ENCODE peak calls at places on chromosomes 6 and 20, in six cellular contexts. K is HCT116, R is prostate gland, H is foreskin fibroblast, A is A549, F is NT2/D1. J is an unnamed sample.

GRCh38 chr20:49283176-49283702 is 5.4 kb upstream of the ZNFX1 start:
- DNase-seq in K (no peak), R (no peak), H (no peak), A (no peak), F (no peak), J (no peak)

GRCh38 chr20:9535457-9535856 is 21.1 kb downstream of the LAMP5 start:
- DNase-seq in K (no peak), R (no peak), H (no peak), A (no peak), F (no peak), J (no peak)

GRCh38 chr6:130783416-130784107 is 43.6 kb upstream of the SMLR1 start:
- DNase-seq in K (no peak), R (no peak), H (no peak), A (no peak), F (no peak), J (no peak)

GRCh38 chr20:30286157-30286556 is 971.3 kb upstream of the DEFB115 start:
- DNase-seq in K (no peak), R (no peak), H (no peak), A (no peak), F (no peak), J (no peak)

GRCh38 chr6:137171053-137171374 is 2.4 kb downstream of the IL22RA2 start:
- DNase-seq in K (no peak), R (no peak), H (no peak), A (no peak), F (no peak), J (no peak)

GRCh38 chr6:85537055-85537494 is 56.6 kb downstream of the SNX14 start:
- DNase-seq in K (no peak), R (no peak), H (peak; percentile 16), A (no peak), F (no peak), J (peak; percentile 3)

GRCh38 chr6:170295519-170296422 is 4.9 kb upstream of the DLL1 start:
- DNase-seq in K (no peak), R (peak; percentile 41), H (no peak), A (no peak), F (peak; percentile 77), J (no peak)

GRCh38 chr20:64256282-64256947 is 867 bp downstream of the PCMTD2 start:
- DNase-seq in K (no peak), R (no peak), H (no peak), A (no peak), F (no peak), J (no peak)

GRCh38 chr6:72689107-72689954 is 67.5 kb downstream of the KCNQ5 start:
- DNase-seq in K (no peak), R (no peak), H (no peak), A (no peak), F (no peak), J (no peak)

GRCh38 chr6:136647363-136647763 is 97.1 kb upstream of the MAP7 start:
- DNase-seq in K (no peak), R (no peak), H (peak; percentile 76), A (no peak), F (no peak), J (peak; percentile 10)

GRCh38 chr6:44034391-44034861 is 92.8 kb downstream of the MRPL14 start:
- DNase-seq in K (no peak), R (no peak), H (no peak), A (no peak), F (no peak), J (no peak)

GRCh38 chr6:27605401-27606342 is 132.8 kb upstream of the ZNF184 start:
- DNase-seq in K (peak; percentile 85), R (no peak), H (peak; percentile 67), A (no peak), F (peak; percentile 76), J (no peak)

GRCh38 chr6:21587925-21588811 is 5.4 kb upstream of the SOX4 start:
- DNase-seq in K (peak; percentile 44), R (peak; percentile 61), H (peak; percentile 44), A (peak; percentile 24), F (no peak), J (no peak)

GRCh38 chr6:100455230-100456124 is 9.2 kb downstream of the SIM1 start:
- DNase-seq in K (no peak), R (no peak), H (no peak), A (no peak), F (no peak), J (no peak)

GRCh38 chr6:16332175-16332542 is 93.8 kb downstream of the GMPR start:
- DNase-seq in K (no peak), R (peak; percentile 83), H (peak; percentile 62), A (peak; percentile 59), F (peak; percentile 77), J (peak; percentile 55)

GRCh38 chr6:37794825-37795224 is 24.7 kb upstream of the ZFAND3 start:
- DNase-seq in K (no peak), R (no peak), H (peak; percentile 66), A (no peak), F (no peak), J (no peak)

GRCh38 chr20:53175135-53175780 is 203.1 kb downstream of the TSHZ2 start:
- DNase-seq in K (no peak), R (no peak), H (no peak), A (no peak), F (no peak), J (no peak)

GRCh38 chr6:137892271-137892708 is 25.2 kb downstream of the TNFAIP3 start:
- DNase-seq in K (no peak), R (no peak), H (peak; percentile 88), A (no peak), F (no peak), J (no peak)

GRCh38 chr6:82088978-82089855 is 158.3 kb downstream of the IBTK start:
- DNase-seq in K (no peak), R (no peak), H (no peak), A (no peak), F (no peak), J (no peak)

GRCh38 chr6:30615219-30615957 is 1.7 kb downstream of the PPP1R10 start:
- DNase-seq in K (peak; percentile 75), R (peak; percentile 50), H (peak; percentile 68), A (no peak), F (peak; percentile 74), J (peak; percentile 78)

GRCh38 chr6:71481801-71482200 is 193.2 kb downstream of the OGFRL1 start:
- DNase-seq in K (no peak), R (no peak), H (no peak), A (no peak), F (no peak), J (no peak)

GRCh38 chr6:71480577-71480976 is 192.0 kb downstream of the OGFRL1 start:
- DNase-seq in K (no peak), R (no peak), H (no peak), A (no peak), F (no peak), J (no peak)

GRCh38 chr6:71478834-71479541 is 190.4 kb downstream of the OGFRL1 start:
- DNase-seq in K (no peak), R (no peak), H (peak; percentile 88), A (no peak), F (peak; percentile 23), J (no peak)

GRCh38 chr6:71482742-71483141 is 194.1 kb downstream of the OGFRL1 start:
- DNase-seq in K (no peak), R (no peak), H (no peak), A (no peak), F (no peak), J (no peak)

DNA sequence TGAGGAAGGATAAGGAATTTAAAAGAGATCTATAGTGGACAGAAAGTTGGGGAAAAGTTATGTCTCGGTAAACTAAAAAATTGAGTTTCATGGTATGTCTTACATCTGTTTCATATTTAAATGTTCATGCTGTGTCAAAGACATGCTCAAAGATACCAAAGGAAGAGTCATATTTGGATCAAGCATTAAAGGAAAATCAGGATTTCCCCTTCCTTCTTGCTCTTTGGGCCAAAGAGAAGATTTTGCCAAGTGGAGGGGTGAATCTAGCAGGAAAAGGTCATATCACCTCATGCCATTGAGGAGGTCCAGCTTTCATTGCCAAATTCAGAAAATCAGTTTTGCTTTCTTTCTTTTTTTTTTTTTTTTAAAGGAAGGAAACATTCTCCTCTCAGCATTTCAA is 192.4 kb downstream of the OGFRL1 start:
- DNase-seq in K (no peak), R (no peak), H (no peak), A (no peak), F (no peak), J (no peak)
- H3K4me3 ChIP-seq in K (no peak overlapping the region), R (no peak overlapping the region), H (no peak overlapping the region), A (no peak overlapping the region), F (no peak overlapping the region), J (no peak overlapping the region)

GRCh38 chr20:41577129-41578009 is 40.8 kb downstream of the CHD6 start:
- DNase-seq in K (no peak), R (no peak), H (no peak), A (no peak), F (no peak), J (no peak)
- H3K4me3 ChIP-seq in K (no peak overlapping the region), R (no peak overlapping the region), H (no peak overlapping the region), A (no peak overlapping the region), F (no peak overlapping the region), J (no peak overlapping the region)

DNA sequence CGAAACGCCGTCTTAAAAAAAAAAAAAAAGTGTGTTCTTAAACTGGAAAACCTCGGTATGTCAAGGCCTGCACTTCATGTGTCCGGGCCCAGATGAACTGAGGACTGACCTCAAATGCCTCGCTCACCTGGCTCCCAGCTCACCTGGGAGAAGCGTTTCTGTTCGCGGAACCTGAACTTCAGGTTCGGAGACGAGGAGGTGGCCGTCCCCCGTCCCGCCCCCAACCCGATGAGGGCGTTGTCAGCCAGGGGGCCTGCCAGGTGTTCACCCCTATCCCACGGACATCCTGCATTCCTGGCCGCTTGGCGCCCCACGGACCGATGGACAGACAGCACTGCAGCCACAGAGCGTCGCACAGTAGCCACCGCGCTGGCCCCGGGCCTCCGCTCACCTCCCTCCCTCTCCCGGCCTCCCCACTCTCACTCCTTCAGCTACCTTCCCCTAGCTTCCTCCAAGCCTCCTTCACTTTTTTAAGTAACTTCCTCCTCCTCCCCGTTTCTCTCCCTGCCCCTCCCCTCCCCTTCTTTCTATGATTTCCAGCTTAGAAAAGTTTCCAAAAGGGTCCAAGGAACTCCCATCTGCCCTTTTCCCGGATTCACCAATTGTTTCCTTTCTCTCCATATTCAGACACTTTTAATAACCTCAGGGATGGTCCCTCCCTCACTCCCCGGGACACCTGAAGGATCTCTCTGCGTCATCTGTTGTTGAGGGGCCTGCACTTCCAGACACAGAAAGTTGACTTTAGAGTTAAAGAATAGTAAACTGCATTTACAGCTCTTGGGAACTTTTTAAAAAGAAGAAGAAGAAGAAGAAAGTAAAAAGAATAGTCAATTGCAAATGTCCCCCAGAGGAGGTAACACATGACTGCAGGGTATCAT is 22.7 kb upstream of the MCM3 start:
- DNase-seq in K (no peak), R (no peak), H (no peak), A (no peak), F (no peak), J (no peak)
- H3K4me3 ChIP-seq in K (no peak overlapping the region), R (no peak overlapping the region), H (no peak overlapping the region), A (no peak overlapping the region), F (no peak overlapping the region), J (peak overlapping the region; percentile 6)

DNA sequence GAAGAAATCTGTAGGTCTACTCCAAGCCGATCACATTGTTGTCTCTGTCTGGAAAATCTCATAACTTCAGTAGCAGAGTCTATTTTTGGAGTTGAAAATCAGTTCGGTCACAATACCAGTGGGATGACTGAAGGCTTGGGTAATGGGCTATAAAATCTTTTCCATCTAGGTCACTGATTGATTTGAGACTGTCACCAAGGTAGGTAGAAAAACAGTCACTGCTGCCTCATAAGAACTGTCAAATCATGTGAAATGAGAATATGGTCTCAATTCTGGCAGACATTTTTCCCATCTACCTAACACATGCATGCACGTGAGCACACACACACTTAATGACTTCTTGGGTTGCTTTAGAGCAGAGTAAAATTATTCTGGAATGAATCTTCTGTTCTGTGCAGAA is 1162.8 kb upstream of the CITED2 start:
- DNase-seq in K (no peak), R (no peak), H (peak; percentile 8), A (no peak), F (no peak), J (no peak)
- H3K4me3 ChIP-seq in K (no peak overlapping the region), R (no peak overlapping the region), H (no peak overlapping the region), A (no peak overlapping the region), F (no peak overlapping the region), J (no peak overlapping the region)